ENCODE peak calls at places on chromosomes 7 and 10, in eight cellular contexts. S is stimulated activated CD8-positive, alpha-beta memory T cell treated with anti-CD3 and anti-CD28 coated beads, Interleukin-15, amount 100 ng/mL, for 24 hours; G is NB4; N is RKO; Z is GM12878; V is T1000; H is neural crest cell; E is activated CD8-positive, alpha-beta memory T cell treated with anti-CD3 and anti-CD28 coated beads, Interleukin-2, amount 50 U/mL, for 48 hours. I is an unnamed sample.

GRCh38 chr7:20299647-20300312 is 30.9 kb upstream of the ITGB8 start:
- DNase-seq in S (no peak), G (peak), N (no peak), Z (peak), V (no peak), H (no peak), E (no peak), I (no peak)

GRCh38 chr7:153393666-153394065 is 634.1 kb downstream of the ACTR3B start:
- DNase-seq in S (no peak), G (no peak), N (no peak), Z (no peak), V (no peak), H (no peak), E (no peak), I (no peak)

GRCh38 chr10:102738692-102739121 is 5.0 kb upstream of the WBP1L start:
- DNase-seq in S (no peak), G (peak), N (no peak), Z (no peak), V (no peak), H (no peak), E (no peak), I (no peak)

GRCh38 chr7:29194594-29195417 is at the start of gene CHN2:
- DNase-seq in S (peak), G (no peak), N (peak), Z (no peak), V (peak), H (peak), E (peak), I (peak)

GRCh38 chr7:21547511-21547910 is 4.7 kb downstream of the DNAH11 start:
- DNase-seq in S (no peak), G (no peak), N (no peak), Z (no peak), V (no peak), H (no peak), E (no peak), I (no peak)

GRCh38 chr10:124285587-124286527 is 132.9 kb downstream of the OAT start:
- DNase-seq in S (no peak), G (peak), N (no peak), Z (peak), V (no peak), H (no peak), E (no peak), I (peak)

GRCh38 chr10:26881600-26882331 is 21.0 kb upstream of the ABI1 start:
- DNase-seq in S (no peak), G (peak), N (peak), Z (no peak), V (no peak), H (no peak), E (no peak), I (no peak)

GRCh38 chr10:88152720-88153119 is 289.3 kb downstream of the PTEN start:
- DNase-seq in S (no peak), G (peak), N (peak), Z (peak), V (peak), H (no peak), E (peak), I (no peak)

GRCh38 chr7:50679218-50680007 is 103.3 kb downstream of the GRB10 start:
- DNase-seq in S (no peak), G (peak), N (peak), Z (no peak), V (no peak), H (no peak), E (no peak), I (no peak)

GRCh38 chr10:103278862-103279298 is 1.9 kb downstream of the INA start:
- DNase-seq in S (peak), G (peak), N (peak), Z (no peak), V (peak), H (peak), E (peak), I (no peak)

GRCh38 chr7:156026076-156027002 is 214.1 kb upstream of the SHH start:
- DNase-seq in S (no peak), G (no peak), N (no peak), Z (no peak), V (no peak), H (no peak), E (no peak), I (no peak)

GRCh38 chr7:157046681-157047080 is 36.2 kb upstream of the MNX1 start:
- DNase-seq in S (no peak), G (no peak), N (peak), Z (no peak), V (peak), H (no peak), E (no peak), I (no peak)

GRCh38 chr10:97049670-97050069 is 136.1 kb downstream of the SLIT1 start:
- DNase-seq in S (no peak), G (no peak), N (no peak), Z (no peak), V (no peak), H (no peak), E (no peak), I (peak)

GRCh38 chr7:36119005-36119711 is 33.9 kb upstream of the EEPD1 start:
- DNase-seq in S (no peak), G (peak), N (no peak), Z (no peak), V (peak), H (no peak), E (no peak), I (no peak)

GRCh38 chr7:128879939-128880746 is 17.5 kb downstream of the ATP6V1F start:
- DNase-seq in S (no peak), G (peak), N (peak), Z (no peak), V (peak), H (peak), E (no peak), I (peak)

GRCh38 chr7:108157606-108158330 is 27.6 kb upstream of the LAMB4 start:
- DNase-seq in S (no peak), G (no peak), N (no peak), Z (no peak), V (no peak), H (no peak), E (no peak), I (no peak)

GRCh38 chr10:80538481-80539185 is 931 bp downstream of the SH2D4B start:
- DNase-seq in S (no peak), G (no peak), N (no peak), Z (no peak), V (no peak), H (no peak), E (peak), I (no peak)

GRCh38 chr7:148182264-148182663 is 408.3 kb upstream of the C7orf33 start:
- DNase-seq in S (no peak), G (no peak), N (no peak), Z (no peak), V (no peak), H (no peak), E (no peak), I (no peak)

GRCh38 chr10:62471718-62472117 is 97.5 kb downstream of the ZNF365 start:
- DNase-seq in S (no peak), G (no peak), N (no peak), Z (no peak), V (no peak), H (no peak), E (no peak), I (no peak)

GRCh38 chr7:114648680-114649079 is 234.1 kb downstream of the FOXP2 start:
- DNase-seq in S (no peak), G (no peak), N (no peak), Z (no peak), V (no peak), H (no peak), E (no peak), I (no peak)

GRCh38 chr7:142717453-142717852 is 31.8 kb upstream of the PRSS1 start:
- DNase-seq in S (no peak), G (peak), N (no peak), Z (no peak), V (no peak), H (no peak), E (no peak), I (no peak)

GRCh38 chr10:102620615-102621417 is 23.5 kb upstream of the TRIM8 start:
- DNase-seq in S (no peak), G (no peak), N (no peak), Z (no peak), V (no peak), H (no peak), E (no peak), I (no peak)

GRCh38 chr7:29565982-29566746 is 2.5 kb downstream of the PRR15 start:
- DNase-seq in S (no peak), G (no peak), N (no peak), Z (no peak), V (no peak), H (no peak), E (peak), I (no peak)

GRCh38 chr7:112550468-112551060 is 69.8 kb downstream of the LSMEM1 start:
- DNase-seq in S (no peak), G (peak), N (peak), Z (peak), V (peak), H (peak), E (no peak), I (no peak)

GRCh38 chr10:19628767-19629443 is 187.3 kb upstream of the PLXDC2 start:
- DNase-seq in S (no peak), G (no peak), N (no peak), Z (no peak), V (no peak), H (no peak), E (no peak), I (no peak)

GRCh38 chr7:27167170-27167505 is 1.8 kb upstream of the HOXA9 start:
- DNase-seq in S (no peak), G (no peak), N (peak), Z (no peak), V (no peak), H (no peak), E (no peak), I (no peak)

GRCh38 chr10:64571053-64571452 is 1049.9 kb downstream of the REEP3 start:
- DNase-seq in S (no peak), G (no peak), N (peak), Z (no peak), V (no peak), H (no peak), E (no peak), I (no peak)